ENCODE peak calls at places on chromosomes 1 and 21, in four cellular contexts. G is HepG2, M is K562, B is H1. S is an unnamed sample.

GRCh38 chr1:112501810-112502641 is 6.7 kb upstream of the WNT2B start:
- DNase-seq in B (peak; percentile 74), G (peak; percentile 7), M (peak; percentile 58), S (peak; percentile 57)

GRCh38 chr1:116754203-116754977 is at the start of gene CD2:
- DNase-seq in M (no peak), B (no peak), G (no peak), S (no peak)

GRCh38 chr1:183724350-183725042 is 71.4 kb upstream of the APOBEC4 start:
- DNase-seq in M (no peak), G (no peak), B (no peak), S (no peak)

GRCh38 chr1:15272009-15272781 is 25.2 kb downstream of the FHAD1 start:
- DNase-seq in M (peak; percentile 84), B (peak; percentile 70), G (peak; percentile 82), S (peak; percentile 71)

GRCh38 chr1:7460807-7461206 is 310.3 kb upstream of the VAMP3 start:
- DNase-seq in M (peak; percentile 16), G (no peak), B (no peak), S (no peak)

GRCh38 chr21:15301014-15301413 is 236.2 kb upstream of the NRIP1 start:
- DNase-seq in M (peak; percentile 13), B (no peak), G (no peak), S (no peak)

GRCh38 chr1:84303154-84303830 is 1.8 kb downstream of the SAMD13 start:
- DNase-seq in B (no peak), M (peak; percentile 11), G (no peak), S (no peak)

GRCh38 chr1:24413350-24414163 is at the start of gene STPG1:
- DNase-seq in B (peak; percentile 89), M (peak; percentile 99), G (peak; percentile 88), S (peak; percentile 94)

GRCh38 chr1:230869499-230869898 is 1.2 kb upstream of the C1orf198 start:
- DNase-seq in M (no peak), G (no peak), B (no peak), S (no peak)

DNA sequence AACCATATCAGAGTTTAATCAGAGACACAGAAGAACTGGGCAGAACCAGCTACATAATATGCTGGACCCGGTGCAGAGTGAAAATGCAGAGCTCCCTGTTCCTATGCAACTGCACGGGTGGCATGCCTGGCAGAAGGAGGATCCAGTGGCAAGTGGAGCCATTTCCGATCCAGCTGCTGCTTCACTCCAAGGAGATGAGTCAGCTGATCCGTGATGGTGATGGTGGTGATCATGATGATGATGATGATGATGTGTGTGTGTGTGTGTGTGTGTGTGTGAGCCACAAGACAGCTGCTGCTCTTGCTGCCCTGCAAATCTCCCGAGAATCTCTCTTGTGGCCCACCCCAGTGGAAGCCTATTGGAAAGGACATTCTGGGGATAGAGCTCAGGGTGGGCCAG is 133.0 kb downstream of the URB2 start:
- DNase-seq in G (no peak), M (no peak), B (no peak), S (no peak)
- TF ChIP-seq RNF2 in G (no peak), M (no peak), B (no peak), S (no peak)

GRCh38 chr1:105664495-105664894 is 1392.0 kb upstream of the PRMT6 start:
- DNase-seq in M (no peak), G (no peak), B (no peak), S (no peak)
- H3K4me2 ChIP-seq in M (no peak overlapping the region), G (no peak overlapping the region), B (no peak overlapping the region), S (no peak overlapping the region)

GRCh38 chr1:39969531-39970270 is 14.8 kb downstream of the MFSD2A start:
- DNase-seq in M (no peak), G (no peak), B (no peak), S (no peak)
- TF ChIP-seq RNF2 in M (no peak), G (no peak), B (no peak), S (no peak)

GRCh38 chr1:57616906-57617305 is 193.0 kb upstream of the DAB1 start:
- DNase-seq in G (no peak), B (no peak), M (no peak), S (no peak)

GRCh38 chr1:57620589-57620988 is 196.7 kb upstream of the DAB1 start:
- DNase-seq in G (no peak), B (no peak), M (no peak), S (no peak)

GRCh38 chr1:57623791-57624538 is 200.1 kb upstream of the DAB1 start:
- DNase-seq in G (no peak), M (no peak), B (no peak), S (no peak)

GRCh38 chr1:57623039-57623790 is 199.4 kb upstream of the DAB1 start:
- DNase-seq in B (peak; percentile 51), G (peak; percentile 3), M (no peak), S (no peak)

GRCh38 chr1:57621776-57622175 is 197.9 kb upstream of the DAB1 start:
- DNase-seq in G (no peak), B (no peak), M (no peak), S (no peak)
- H3K4me2 ChIP-seq in G (no peak overlapping the region), B (no peak overlapping the region), M (no peak overlapping the region), S (no peak overlapping the region)

GRCh38 chr1:235838021-235838420 is 28.7 kb downstream of the LYST start:
- DNase-seq in M (no peak), B (no peak), G (no peak), S (no peak)

GRCh38 chr1:235834620-235835019 is 32.1 kb downstream of the LYST start:
- DNase-seq in B (no peak), G (no peak), M (no peak), S (no peak)

GRCh38 chr1:235832011-235832410 is 34.7 kb downstream of the LYST start:
- DNase-seq in M (no peak), B (no peak), G (no peak), S (no peak)

GRCh38 chr1:235831148-235831547 is 35.6 kb downstream of the LYST start:
- DNase-seq in B (no peak), M (no peak), G (no peak), S (no peak)

DNA sequence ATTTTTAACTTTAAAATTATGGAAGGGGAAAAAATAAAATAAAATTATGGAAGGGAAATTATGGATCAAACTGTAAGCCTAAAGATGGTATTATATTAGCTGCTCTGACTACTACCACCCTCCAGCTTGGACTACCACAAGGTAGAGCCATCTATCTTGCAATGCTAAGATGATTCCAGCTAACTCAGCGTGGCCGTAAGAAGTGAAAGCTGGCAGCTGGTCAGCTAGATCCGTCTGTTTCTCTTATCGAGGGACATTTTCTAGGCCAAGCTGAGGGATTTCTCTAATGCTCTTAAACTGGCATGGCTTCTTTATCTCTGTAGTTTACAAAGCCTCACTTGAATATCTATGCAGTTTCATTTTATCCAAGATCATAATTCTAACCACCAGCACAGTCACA is 31.5 kb downstream of the LYST start:
- DNase-seq in M (no peak), G (no peak), B (no peak), S (no peak)
- TF ChIP-seq RNF2 in M (no peak), G (no peak), B (no peak), S (no peak)

GRCh38 chr1:31980835-31981782 is 32.6 kb upstream of the KHDRBS1 start:
- DNase-seq in G (no peak), M (no peak), B (no peak), S (no peak)

GRCh38 chr1:31981976-31982375 is 31.7 kb upstream of the KHDRBS1 start:
- DNase-seq in M (no peak), B (no peak), G (no peak), S (no peak)

GRCh38 chr1:31978853-31979400 is 34.7 kb upstream of the KHDRBS1 start:
- DNase-seq in B (no peak), M (no peak), G (no peak), S (no peak)

GRCh38 chr1:31976401-31976800 is 37.3 kb upstream of the KHDRBS1 start:
- DNase-seq in M (no peak), G (no peak), B (no peak), S (no peak)

GRCh38 chr1:31977361-31978131 is 36.1 kb upstream of the KHDRBS1 start:
- DNase-seq in G (peak; percentile 41), B (peak; percentile 68), M (peak; percentile 79), S (peak; percentile 50)
- H3K4me2 ChIP-seq in G (peak overlapping the region; percentile 20), B (no peak overlapping the region), M (no peak overlapping the region), S (no peak overlapping the region)

S was measured in A549.